ENCODE peak calls at places on chromosome 11, in nine cellular contexts. U is CD4-positive, alpha-beta memory T cell; L is hepatic stellate cell; W is stimulated activated CD4-positive, alpha-beta T cell treated with anti-CD3 and anti-CD28 coated beads, Interleukin-1b, Interleukin-23, amount 100 ng/mL, for 4 hours; Z is hypothalamus; D is kidney; B is activated CD4-positive, alpha-beta T cell treated with anti-CD3 and anti-CD28 coated beads, Interleukin-2, amount 50 U/mL, for 1 hour; N is naive thymus-derived CD8-positive, alpha-beta T cell; J is activated T-cell treated with anti-CD3 and anti-CD28 coated beads, Interleukin-2, amount 50 U/mL, for 4 hours. Y is an unnamed sample.

GRCh38 chr11:97965849-97966646 is 1054.7 kb upstream of the CNTN5 start:
- DNase-seq in B (no peak), W (no peak), N (no peak), U (no peak), J (no peak), L (peak; percentile 78), D (no peak), Z (no peak), Y (no peak)

GRCh38 chr11:76062733-76063132 is 143.6 kb downstream of the WNT11 start:
- DNase-seq in D (no peak), B (no peak), Z (no peak), W (no peak), J (no peak), U (no peak), N (no peak), L (no peak), Y (no peak)

GRCh38 chr11:1234054-1234720 is 11.3 kb downstream of the MUC5B start:
- DNase-seq in L (no peak), J (no peak), W (no peak), N (no peak), U (peak; percentile 13), Z (no peak), B (no peak), D (peak; percentile 68), Y (no peak)

GRCh38 chr11:126874831-126875230 is 125.7 kb downstream of the KIRREL3 start:
- DNase-seq in U (no peak), L (no peak), J (no peak), B (no peak), W (no peak), N (no peak), Z (no peak), D (no peak), Y (no peak)

GRCh38 chr11:116366980-116367640 is 405.7 kb downstream of the BUD13 start:
- DNase-seq in U (no peak), B (no peak), Z (no peak), D (no peak), J (no peak), L (no peak), N (no peak), W (no peak), Y (no peak)

GRCh38 chr11:79066456-79067354 is 374.1 kb downstream of the TENM4 start:
- DNase-seq in W (no peak), L (no peak), Z (no peak), U (no peak), D (no peak), B (no peak), N (no peak), J (no peak), Y (no peak)

GRCh38 chr11:38553033-38553432 is 1955.0 kb upstream of the RAG2 start:
- DNase-seq in U (no peak), W (no peak), N (no peak), J (no peak), B (no peak), D (no peak), L (no peak), Z (no peak), Y (no peak)

GRCh38 chr11:507727-508515 is 879 bp upstream of the RNH1 start:
- DNase-seq in U (no peak), Z (no peak), B (no peak), N (no peak), W (no peak), L (no peak), D (no peak), J (no peak), Y (no peak)

GRCh38 chr11:14423633-14424032 is 64.7 kb upstream of the RRAS2 start:
- DNase-seq in L (no peak), B (no peak), W (no peak), N (no peak), U (no peak), D (no peak), J (no peak), Z (no peak), Y (no peak)

GRCh38 chr11:1039481-1040427 is 3.2 kb upstream of the MUC6 start:
- DNase-seq in U (peak; percentile 32), L (no peak), B (no peak), D (no peak), Z (no peak), W (no peak), J (no peak), N (no peak), Y (no peak)

GRCh38 chr11:86066033-86066432 is 2.9 kb downstream of the PICALM start:
- DNase-seq in L (no peak), N (no peak), J (no peak), W (no peak), U (no peak), Z (no peak), B (no peak), D (no peak), Y (no peak)

GRCh38 chr11:120854988-120855387 is 168.9 kb upstream of the TBCEL start:
- DNase-seq in N (no peak), D (no peak), L (no peak), J (no peak), U (no peak), Z (no peak), B (no peak), W (no peak), Y (no peak)

GRCh38 chr11:94153320-94153719 is 24.7 kb downstream of the PANX1 start:
- DNase-seq in J (no peak), L (no peak), W (no peak), U (no peak), D (no peak), N (no peak), B (no peak), Z (no peak), Y (no peak)

GRCh38 chr11:58179648-58180047 is 9.2 kb upstream of the OR9Q2 start:
- DNase-seq in Z (no peak), W (no peak), L (no peak), B (no peak), U (no peak), N (no peak), J (no peak), D (peak; percentile 48), Y (no peak)

GRCh38 chr11:30917859-30918478 is 331.8 kb upstream of the MPPED2 start:
- DNase-seq in L (no peak), U (no peak), D (no peak), W (no peak), B (no peak), J (no peak), N (peak; percentile 11), Z (no peak), Y (peak; percentile 62)

GRCh38 chr11:10622957-10623787 is 54.7 kb upstream of the LYVE1 start:
- DNase-seq in D (no peak), L (no peak), B (no peak), N (no peak), W (no peak), U (no peak), J (no peak), Z (peak; percentile 41), Y (no peak)

GRCh38 chr11:69325446-69325845 is 31.5 kb downstream of the MYEOV start:
- DNase-seq in J (no peak), W (no peak), U (no peak), D (no peak), N (no peak), Z (no peak), B (no peak), L (no peak), Y (no peak)

GRCh38 chr11:69413015-69413801 is 68.3 kb upstream of the LINC01488 start:
- DNase-seq in D (peak; percentile 21), U (no peak), B (no peak), N (no peak), J (no peak), L (no peak), Z (no peak), W (no peak), Y (no peak)

GRCh38 chr11:86068138-86068861 is 584 bp downstream of the PICALM start:
- DNase-seq in W (peak; percentile 28), B (peak; percentile 26), L (peak; percentile 36), Z (peak; percentile 45), D (no peak), U (peak; percentile 70), J (peak; percentile 11), N (peak; percentile 39), Y (no peak)

GRCh38 chr11:118142809-118143208 is 9.8 kb downstream of the SCN4B start:
- DNase-seq in Z (peak; percentile 14), U (no peak), N (no peak), L (no peak), D (no peak), W (no peak), B (no peak), J (no peak), Y (no peak)

GRCh38 chr11:8263769-8264410 is at the start of gene LMO1:
- DNase-seq in W (peak; percentile 72), Z (peak; percentile 74), L (peak; percentile 93), U (peak; percentile 62), B (peak; percentile 70), N (peak; percentile 53), J (peak; percentile 62), D (peak; percentile 90), Y (peak; percentile 84)

GRCh38 chr11:86784247-86784681 is 16.1 kb upstream of the PRSS23 start:
- DNase-seq in D (no peak), J (no peak), W (no peak), B (no peak), N (no peak), U (no peak), Z (no peak), L (no peak), Y (no peak)

GRCh38 chr11:120811731-120812130 is 212.2 kb upstream of the TBCEL start:
- DNase-seq in D (no peak), Z (no peak), N (no peak), W (no peak), B (no peak), U (no peak), L (no peak), J (no peak), Y (no peak)

GRCh38 chr11:116694017-116694725 is 78.6 kb downstream of the BUD13 start:
- DNase-seq in Z (no peak), L (no peak), N (no peak), W (no peak), J (no peak), D (no peak), U (no peak), B (no peak), Y (no peak)

GRCh38 chr11:126113515-126113957 is 50.9 kb upstream of the CDON start:
- DNase-seq in D (peak; percentile 93), U (no peak), L (peak; percentile 84), B (no peak), Z (no peak), J (no peak), W (no peak), N (no peak), Y (no peak)

GRCh38 chr11:34427171-34427805 is 11.4 kb upstream of the CAT start:
- DNase-seq in Z (no peak), U (no peak), D (no peak), B (no peak), L (no peak), N (no peak), J (no peak), W (no peak), Y (no peak)

GRCh38 chr11:1139441-1140066 is 18.2 kb upstream of the MUC5AC start:
- DNase-seq in W (no peak), Z (no peak), B (no peak), L (peak; percentile 60), N (no peak), D (no peak), U (no peak), J (no peak), Y (no peak)

GRCh38 chr11:8041576-8041975 is 39.4 kb upstream of the TUB start:
- DNase-seq in Z (no peak), N (no peak), B (no peak), D (peak; percentile 12), L (no peak), W (no peak), U (no peak), J (no peak), Y (no peak)

GRCh38 chr11:83427943-83428342 is 141.8 kb upstream of the CCDC90B start:
- DNase-seq in L (no peak), Z (no peak), J (no peak), U (no peak), B (no peak), N (no peak), W (no peak), D (no peak), Y (no peak)

GRCh38 chr11:57459112-57460016 is 964 bp upstream of the RTN4RL2 start:
- DNase-seq in D (peak; percentile 83), B (peak; percentile 27), L (no peak), U (no peak), W (peak; percentile 16), Z (no peak), N (no peak), J (peak; percentile 31), Y (peak; percentile 21)

GRCh38 chr11:73270855-73271477 is 1.2 kb upstream of the P2RY6 start:
- DNase-seq in N (no peak), Z (no peak), W (no peak), J (no peak), B (no peak), L (no peak), D (no peak), U (no peak), Y (no peak)

Y was measured in NCI-H1930.